ENCODE peak calls at places on chromosome 7, in five cellular contexts. One of them, this sample, is unnamed.

GRCh38 chr7:139589474-139589873 is 66.0 kb downstream of the CLEC2L start:
- DNase-seq in A549: no peak
- DNase-seq in GM12878: no peak
- DNase-seq in IMR-90: peak
- DNase-seq in SK-N-SH: no peak
- DNase-seq in this sample: no peak

GRCh38 chr7:2689951-2690705 is 2.1 kb downstream of the AMZ1 start:
- DNase-seq in A549: no peak
- DNase-seq in GM12878: no peak
- DNase-seq in SK-N-SH: no peak
- DNase-seq in IMR-90: peak
- DNase-seq in this sample: no peak

GRCh38 chr7:23234569-23235296 is 11.8 kb upstream of the GPNMB start:
- DNase-seq in IMR-90: no peak
- DNase-seq in SK-N-SH: no peak
- DNase-seq in GM12878: peak
- DNase-seq in A549: no peak
- DNase-seq in this sample: no peak

GRCh38 chr7:142969183-142969582 is 7.0 kb upstream of the KEL start:
- DNase-seq in SK-N-SH: no peak
- DNase-seq in GM12878: no peak
- DNase-seq in IMR-90: no peak
- DNase-seq in A549: no peak
- DNase-seq in this sample: no peak

GRCh38 chr7:144830024-144830785 is 5.6 kb downstream of the TPK1 start:
- DNase-seq in A549: no peak
- DNase-seq in IMR-90: no peak
- DNase-seq in GM12878: no peak
- DNase-seq in SK-N-SH: no peak
- DNase-seq in this sample: peak

GRCh38 chr7:36967387-36967786 is 243.1 kb upstream of the AOAH start:
- DNase-seq in IMR-90: peak
- DNase-seq in A549: peak
- DNase-seq in SK-N-SH: peak
- DNase-seq in GM12878: no peak
- DNase-seq in this sample: peak

GRCh38 chr7:6392712-6393666 is 54.8 kb downstream of the DAGLB start:
- DNase-seq in A549: peak
- DNase-seq in IMR-90: peak
- DNase-seq in GM12878: peak
- DNase-seq in SK-N-SH: no peak
- DNase-seq in this sample: peak

GRCh38 chr7:116999316-116999715 is 46.0 kb downstream of the ST7 start:
- DNase-seq in SK-N-SH: no peak
- DNase-seq in IMR-90: peak
- DNase-seq in A549: no peak
- DNase-seq in GM12878: no peak
- DNase-seq in this sample: peak

GRCh38 chr7:2628137-2628482 is 3.7 kb upstream of the TTYH3 start:
- DNase-seq in SK-N-SH: no peak
- DNase-seq in A549: no peak
- DNase-seq in IMR-90: no peak
- DNase-seq in GM12878: no peak
- DNase-seq in this sample: no peak

GRCh38 chr7:155066417-155066950 is 3.6 kb upstream of the HTR5A start:
- DNase-seq in A549: no peak
- DNase-seq in GM12878: no peak
- DNase-seq in SK-N-SH: no peak
- DNase-seq in IMR-90: peak
- DNase-seq in this sample: no peak

GRCh38 chr7:91344911-91345310 is 80.7 kb downstream of the FZD1 start:
- DNase-seq in SK-N-SH: no peak
- DNase-seq in A549: no peak
- DNase-seq in IMR-90: no peak
- DNase-seq in GM12878: no peak
- DNase-seq in this sample: no peak

GRCh38 chr7:56087445-56087844 is 5.3 kb downstream of the PHKG1 start:
- DNase-seq in A549: no peak
- DNase-seq in IMR-90: no peak
- DNase-seq in SK-N-SH: no peak
- DNase-seq in GM12878: no peak
- DNase-seq in this sample: no peak

GRCh38 chr7:46145412-46145811 is 224.3 kb upstream of the IGFBP3 start:
- DNase-seq in A549: peak
- DNase-seq in IMR-90: peak
- DNase-seq in GM12878: no peak
- DNase-seq in SK-N-SH: no peak
- DNase-seq in this sample: no peak

GRCh38 chr7:74093671-74094223 is 10.1 kb downstream of the LIMK1 start:
- DNase-seq in GM12878: no peak
- DNase-seq in IMR-90: no peak
- DNase-seq in SK-N-SH: peak
- DNase-seq in A549: no peak
- DNase-seq in this sample: no peak

GRCh38 chr7:732094-732541 is 5.0 kb upstream of the PRKAR1B start:
- DNase-seq in SK-N-SH: peak
- DNase-seq in IMR-90: no peak
- DNase-seq in A549: peak
- DNase-seq in GM12878: no peak
- DNase-seq in this sample: no peak

GRCh38 chr7:110573862-110574528 is 516.9 kb upstream of the LRRN3 start:
- DNase-seq in SK-N-SH: no peak
- DNase-seq in A549: peak
- DNase-seq in IMR-90: peak
- DNase-seq in GM12878: no peak
- DNase-seq in this sample: no peak

GRCh38 chr7:111138196-111138569 is 47.3 kb downstream of the LRRN3 start:
- DNase-seq in IMR-90: peak
- DNase-seq in SK-N-SH: no peak
- DNase-seq in GM12878: peak
- DNase-seq in A549: no peak
- DNase-seq in this sample: no peak

GRCh38 chr7:20784311-20785210 is 2.1 kb downstream of the SP8 start:
- DNase-seq in GM12878: no peak
- DNase-seq in SK-N-SH: peak
- DNase-seq in IMR-90: no peak
- DNase-seq in A549: peak
- DNase-seq in this sample: no peak

GRCh38 chr7:33916357-33917081 is 11.2 kb downstream of the BMPER start:
- DNase-seq in IMR-90: peak
- DNase-seq in GM12878: no peak
- DNase-seq in SK-N-SH: no peak
- DNase-seq in A549: no peak
- DNase-seq in this sample: no peak

GRCh38 chr7:107133396-107133795 is 35.4 kb upstream of the HBP1 start:
- DNase-seq in SK-N-SH: no peak
- DNase-seq in A549: no peak
- DNase-seq in GM12878: no peak
- DNase-seq in IMR-90: no peak
- DNase-seq in this sample: no peak

GRCh38 chr7:133301444-133301843 is 48.6 kb downstream of the EXOC4 start:
- DNase-seq in IMR-90: no peak
- DNase-seq in SK-N-SH: no peak
- DNase-seq in GM12878: no peak
- DNase-seq in A549: no peak
- DNase-seq in this sample: no peak

GRCh38 chr7:130890176-130891020 is 156.4 kb upstream of the KLF14 start:
- DNase-seq in SK-N-SH: no peak
- DNase-seq in GM12878: no peak
- DNase-seq in A549: no peak
- DNase-seq in IMR-90: no peak
- DNase-seq in this sample: no peak

GRCh38 chr7:130888468-130888867 is 154.5 kb upstream of the KLF14 start:
- DNase-seq in GM12878: no peak
- DNase-seq in A549: no peak
- DNase-seq in SK-N-SH: no peak
- DNase-seq in IMR-90: no peak
- DNase-seq in this sample: no peak

GRCh38 chr7:130894146-130895005 is 160.4 kb upstream of the KLF14 start:
- DNase-seq in SK-N-SH: no peak
- DNase-seq in IMR-90: peak
- DNase-seq in GM12878: no peak
- DNase-seq in A549: peak
- DNase-seq in this sample: peak

GRCh38 chr7:130893441-130893894 is 159.5 kb upstream of the KLF14 start:
- DNase-seq in GM12878: no peak
- DNase-seq in IMR-90: peak
- DNase-seq in A549: no peak
- DNase-seq in SK-N-SH: no peak
- DNase-seq in this sample: no peak

DNA sequence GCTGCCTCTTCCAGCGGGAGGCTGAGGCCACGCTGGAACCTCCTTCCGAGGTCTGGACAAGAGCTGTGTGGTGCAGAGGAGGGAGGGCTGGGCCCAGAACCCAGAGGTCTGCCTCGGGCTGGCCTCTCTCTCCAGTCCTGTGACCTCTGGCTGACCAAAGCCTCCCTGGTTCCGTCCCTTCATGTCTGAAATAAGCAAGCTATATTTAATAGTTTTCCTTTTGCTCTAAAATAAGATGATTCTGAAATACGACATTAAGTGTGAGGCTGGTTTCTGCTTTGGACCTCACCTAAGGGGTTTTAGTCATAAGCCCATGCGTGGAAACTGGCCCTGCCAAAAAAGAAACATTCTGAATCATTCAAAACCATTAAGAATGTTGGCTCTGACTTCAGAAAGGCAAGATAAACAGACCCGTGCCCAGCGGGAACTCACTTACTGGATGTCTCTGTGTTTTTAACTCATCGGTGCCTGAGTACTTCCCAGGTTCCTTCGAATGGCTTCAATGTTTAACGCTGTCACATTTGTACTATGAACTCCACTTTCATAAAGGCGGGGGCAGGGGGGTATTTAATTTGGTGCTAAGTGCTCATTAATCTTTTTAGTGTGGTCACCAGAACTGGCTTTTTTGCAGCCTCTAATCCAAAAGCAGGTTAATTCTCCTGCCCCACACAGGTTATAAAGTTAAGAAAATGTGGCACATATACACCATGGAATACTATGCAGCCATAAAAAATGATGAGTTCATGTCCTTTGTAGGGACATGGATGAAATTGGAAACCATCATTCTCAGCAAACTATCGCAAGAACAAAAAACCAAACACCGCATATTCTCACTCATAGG is 157.5 kb upstream of the KLF14 start:
- DNase-seq in A549: no peak
- DNase-seq in IMR-90: peak
- DNase-seq in SK-N-SH: no peak
- DNase-seq in GM12878: no peak
- DNase-seq in this sample: no peak
- TF ChIP-seq RCOR1 in A549: no peak
- TF ChIP-seq RCOR1 in IMR-90: no peak
- TF ChIP-seq RCOR1 in SK-N-SH: no peak
- TF ChIP-seq RCOR1 in GM12878: no peak
- TF ChIP-seq RCOR1 in this sample: no peak

GRCh38 chr7:51299391-51300133 is 17.0 kb downstream of the COBL start:
- DNase-seq in IMR-90: no peak
- DNase-seq in A549: no peak
- DNase-seq in GM12878: no peak
- DNase-seq in SK-N-SH: no peak
- DNase-seq in this sample: no peak
- TF ChIP-seq RCOR1 in IMR-90: no peak
- TF ChIP-seq RCOR1 in A549: no peak
- TF ChIP-seq RCOR1 in GM12878: no peak
- TF ChIP-seq RCOR1 in SK-N-SH: no peak
- TF ChIP-seq RCOR1 in this sample: no peak

GRCh38 chr7:42183547-42183946 is 53.5 kb downstream of the GLI3 start:
- DNase-seq in SK-N-SH: no peak
- DNase-seq in A549: no peak
- DNase-seq in GM12878: no peak
- DNase-seq in IMR-90: peak
- DNase-seq in this sample: no peak

GRCh38 chr7:42185726-42186125 is 51.3 kb downstream of the GLI3 start:
- DNase-seq in GM12878: no peak
- DNase-seq in IMR-90: no peak
- DNase-seq in A549: no peak
- DNase-seq in SK-N-SH: no peak
- DNase-seq in this sample: no peak

GRCh38 chr7:42189535-42189934 is 47.5 kb downstream of the GLI3 start:
- DNase-seq in GM12878: no peak
- DNase-seq in SK-N-SH: no peak
- DNase-seq in A549: no peak
- DNase-seq in IMR-90: peak
- DNase-seq in this sample: no peak

GRCh38 chr7:42181566-42181965 is 55.4 kb downstream of the GLI3 start:
- DNase-seq in GM12878: no peak
- DNase-seq in A549: no peak
- DNase-seq in SK-N-SH: no peak
- DNase-seq in IMR-90: no peak
- DNase-seq in this sample: no peak

DNA sequence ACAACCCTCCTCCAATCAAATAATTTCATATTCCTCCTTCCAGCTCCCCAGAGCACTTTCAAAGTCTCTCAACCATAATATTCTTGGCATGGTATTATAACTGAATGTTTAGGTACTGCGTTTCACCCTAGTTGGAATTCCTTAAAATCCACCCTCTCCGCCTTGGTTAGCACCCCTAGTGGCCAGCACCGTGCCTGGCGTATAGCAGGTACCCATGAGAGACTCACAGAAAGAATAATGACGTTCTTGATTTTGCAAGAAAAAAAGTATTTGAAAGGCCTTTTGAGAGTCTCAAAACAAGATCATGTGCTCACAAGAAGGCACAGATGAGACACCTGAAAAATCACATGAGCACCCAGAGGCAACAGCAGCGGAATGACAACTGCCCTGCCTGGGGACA is 50.8 kb downstream of the GLI3 start:
- DNase-seq in GM12878: no peak
- DNase-seq in A549: peak
- DNase-seq in SK-N-SH: peak
- DNase-seq in IMR-90: no peak
- DNase-seq in this sample: peak
- TF ChIP-seq RCOR1 in GM12878: no peak
- TF ChIP-seq RCOR1 in A549: no peak
- TF ChIP-seq RCOR1 in SK-N-SH: no peak
- TF ChIP-seq RCOR1 in IMR-90: no peak
- TF ChIP-seq RCOR1 in this sample: no peak

GRCh38 chr7:48363174-48363573 is 191.9 kb downstream of the ABCA13 start:
- DNase-seq in IMR-90: no peak
- DNase-seq in GM12878: no peak
- DNase-seq in A549: no peak
- DNase-seq in SK-N-SH: no peak
- DNase-seq in this sample: no peak
- TF ChIP-seq RCOR1 in IMR-90: no peak
- TF ChIP-seq RCOR1 in GM12878: no peak
- TF ChIP-seq RCOR1 in A549: no peak
- TF ChIP-seq RCOR1 in SK-N-SH: no peak
- TF ChIP-seq RCOR1 in this sample: no peak

DNA sequence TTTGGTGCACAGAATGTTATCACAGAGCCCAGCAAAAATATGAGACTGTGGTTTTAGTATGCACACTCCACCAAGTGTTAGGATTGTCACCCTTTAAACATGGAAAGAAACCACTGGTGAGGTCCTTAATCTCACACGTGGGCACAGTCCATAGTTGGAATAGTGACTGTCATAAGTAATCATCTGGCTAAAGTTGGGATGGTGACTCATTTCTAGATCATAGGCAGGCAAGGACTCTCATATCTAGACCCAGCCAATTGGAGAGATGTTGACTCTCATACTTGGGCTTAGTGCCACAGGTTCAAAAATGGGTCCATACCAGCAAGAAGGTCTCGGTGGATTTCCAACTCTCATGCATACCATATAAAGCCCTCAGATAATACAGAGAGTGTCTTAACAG is 39.6 kb upstream of the ZNF680 start:
- DNase-seq in A549: no peak
- DNase-seq in SK-N-SH: no peak
- DNase-seq in IMR-90: peak
- DNase-seq in GM12878: no peak
- DNase-seq in this sample: no peak
- TF ChIP-seq RCOR1 in A549: no peak
- TF ChIP-seq RCOR1 in SK-N-SH: no peak
- TF ChIP-seq RCOR1 in IMR-90: no peak
- TF ChIP-seq RCOR1 in GM12878: no peak
- TF ChIP-seq RCOR1 in this sample: no peak